ENCODE peak calls at places on chromosome 17, in five cellular contexts. C is GM12878, D is astrocyte of the spinal cord, F is GM06990, B is RWPE1. L is an unnamed sample.

GRCh38 chr17:75738218-75738802 is 17.1 kb downstream of the ITGB4 start:
- DNase-seq in C (no peak), D (no peak), F (peak; percentile 50), B (no peak), L (peak; percentile 99)

GRCh38 chr17:41775394-41776226 is 10.9 kb downstream of the JUP start:
- DNase-seq in C (no peak), D (no peak), F (no peak), B (no peak), L (no peak)

GRCh38 chr17:68346448-68346847 is 55.2 kb downstream of the ARSG start:
- DNase-seq in C (peak; percentile 24), D (no peak), F (peak; percentile 72), B (no peak), L (peak; percentile 88)

GRCh38 chr17:71229036-71229435 is 891.8 kb upstream of the SOX9 start:
- DNase-seq in C (no peak), D (peak; percentile 29), F (no peak), B (no peak), L (no peak)

GRCh38 chr17:17921192-17922082 is 50.8 kb downstream of the TOM1L2 start:
- DNase-seq in C (no peak), D (peak; percentile 92), F (no peak), B (peak; percentile 90), L (no peak)

GRCh38 chr17:68519911-68520310 is 7.7 kb downstream of the PRKAR1A start:
- DNase-seq in C (no peak), D (no peak), F (no peak), B (no peak), L (no peak)

GRCh38 chr17:4162775-4163498 is 19.9 kb downstream of the CYB5D2 start:
- DNase-seq in C (no peak), D (no peak), F (no peak), B (no peak), L (no peak)

GRCh38 chr17:4604111-4604644 is 19.8 kb downstream of the SMTNL2 start:
- DNase-seq in C (no peak), D (peak; percentile 66), F (no peak), B (no peak), L (no peak)

GRCh38 chr17:80984749-80985148 is 6.9 kb upstream of the CHMP6 start:
- DNase-seq in C (no peak), D (peak; percentile 88), F (no peak), B (no peak), L (peak; percentile 24)

GRCh38 chr17:28053044-28053670 is 10.7 kb downstream of the NLK start:
- DNase-seq in C (no peak), D (no peak), F (no peak), B (no peak), L (no peak)

GRCh38 chr17:78828470-78829185 is 12.0 kb downstream of the USP36 start:
- DNase-seq in C (no peak), D (peak; percentile 60), F (no peak), B (peak; percentile 41), L (no peak)
- TF ChIP-seq CTCF in C (no peak), D (peak; percentile 73), F (peak; percentile 12), B (no peak), L (peak; percentile 21)

GRCh38 chr17:63621684-63622570 is at the start of gene MAP3K3:
- DNase-seq in C (peak; percentile 99), D (peak; percentile 100), F (peak; percentile 96), B (peak; percentile 100), L (peak; percentile 99)
- TF ChIP-seq CTCF in C (peak; percentile 17), D (peak; percentile 13), F (peak; percentile 28), B (no peak), L (peak; percentile 7)

GRCh38 chr17:65394811-65395472 is 166.5 kb downstream of the AXIN2 start:
- DNase-seq in C (no peak), D (no peak), F (no peak), B (no peak), L (no peak)
- TF ChIP-seq CTCF in C (no peak), D (no peak), F (no peak), B (no peak), L (no peak)

GRCh38 chr17:9576521-9577401 is at the start of gene CFAP52:
- DNase-seq in C (peak; percentile 28), D (peak; percentile 79), F (peak; percentile 73), B (peak; percentile 75), L (peak; percentile 59)

GRCh38 chr17:9571201-9571600 is 4.4 kb downstream of the STX8 start:
- DNase-seq in C (no peak), D (no peak), F (no peak), B (no peak), L (no peak)

GRCh38 chr17:9577402-9577709 is 914 bp downstream of the CFAP52 start:
- DNase-seq in C (no peak), D (no peak), F (no peak), B (no peak), L (no peak)

GRCh38 chr17:9575381-9576072 is at the start of gene STX8:
- DNase-seq in C (peak; percentile 48), D (peak; percentile 90), F (peak; percentile 92), B (peak; percentile 78), L (peak; percentile 79)
- TF ChIP-seq CTCF in C (no peak), D (no peak), F (no peak), B (no peak), L (no peak)

GRCh38 chr17:72660274-72661092 is 432.0 kb downstream of the SLC39A11 start:
- DNase-seq in C (no peak), D (no peak), F (no peak), B (no peak), L (no peak)
- TF ChIP-seq CTCF in C (no peak), D (no peak), F (no peak), B (no peak), L (no peak)

DNA sequence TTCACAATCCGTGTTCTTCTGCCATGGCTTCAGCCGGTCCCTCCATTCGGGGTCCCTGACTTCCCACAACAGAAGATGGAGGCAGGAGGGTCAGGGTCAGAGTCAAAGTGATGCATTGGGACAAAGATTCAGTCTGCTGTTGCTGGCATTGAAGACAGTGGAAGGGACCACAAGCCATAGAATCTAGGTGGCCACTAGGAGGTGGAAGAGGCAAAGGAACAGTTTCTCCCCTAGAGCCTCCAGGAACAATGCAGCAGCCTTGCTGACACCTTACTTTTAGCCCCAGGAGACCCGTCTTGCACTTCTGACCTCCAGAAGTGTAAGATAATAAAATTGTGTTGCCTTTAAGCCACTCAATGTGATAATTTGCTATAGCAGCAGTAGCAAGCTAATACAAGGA is 55.9 kb downstream of the MFSD11 start:
- DNase-seq in C (no peak), D (peak; percentile 25), F (no peak), B (no peak), L (no peak)
- TF ChIP-seq CTCF in C (peak; percentile 64), D (peak; percentile 60), F (peak; percentile 49), B (no peak), L (no peak)

DNA sequence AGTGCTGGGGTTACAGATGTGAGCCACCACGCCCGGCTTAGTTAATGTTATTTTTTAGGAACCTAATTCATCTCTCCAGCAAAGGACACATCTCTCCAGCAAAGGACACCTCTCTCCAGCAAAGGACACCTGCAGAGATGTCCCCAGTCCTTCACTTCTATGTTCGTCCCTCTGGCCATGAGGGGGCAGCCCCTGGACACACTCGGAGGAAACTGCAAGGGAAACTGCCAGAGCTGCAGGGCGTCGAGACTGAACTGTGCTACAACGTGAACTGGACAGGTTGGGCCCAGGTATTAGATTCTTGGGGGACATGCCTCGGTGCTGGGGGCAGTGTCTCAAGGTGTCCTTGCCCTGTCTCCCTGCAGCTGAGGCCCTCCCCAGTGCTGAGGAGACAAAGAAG is 4.7 kb downstream of the PFAS start:
- DNase-seq in C (no peak), D (peak; percentile 6), F (no peak), B (no peak), L (no peak)
- TF ChIP-seq CTCF in C (peak; percentile 2), D (peak; percentile 20), F (no peak), B (no peak), L (no peak)

GRCh38 chr17:32286518-32286900 is 20.9 kb downstream of the RHBDL3 start:
- DNase-seq in C (no peak), D (no peak), F (no peak), B (no peak), L (no peak)

GRCh38 chr17:32285770-32286517 is 20.3 kb downstream of the RHBDL3 start:
- DNase-seq in C (no peak), D (no peak), F (no peak), B (no peak), L (no peak)

GRCh38 chr17:32288600-32288999 is 23.0 kb downstream of the RHBDL3 start:
- DNase-seq in C (no peak), D (peak; percentile 24), F (no peak), B (no peak), L (peak; percentile 67)

GRCh38 chr17:32289454-32289853 is 23.8 kb downstream of the RHBDL3 start:
- DNase-seq in C (no peak), D (no peak), F (no peak), B (no peak), L (no peak)

DNA sequence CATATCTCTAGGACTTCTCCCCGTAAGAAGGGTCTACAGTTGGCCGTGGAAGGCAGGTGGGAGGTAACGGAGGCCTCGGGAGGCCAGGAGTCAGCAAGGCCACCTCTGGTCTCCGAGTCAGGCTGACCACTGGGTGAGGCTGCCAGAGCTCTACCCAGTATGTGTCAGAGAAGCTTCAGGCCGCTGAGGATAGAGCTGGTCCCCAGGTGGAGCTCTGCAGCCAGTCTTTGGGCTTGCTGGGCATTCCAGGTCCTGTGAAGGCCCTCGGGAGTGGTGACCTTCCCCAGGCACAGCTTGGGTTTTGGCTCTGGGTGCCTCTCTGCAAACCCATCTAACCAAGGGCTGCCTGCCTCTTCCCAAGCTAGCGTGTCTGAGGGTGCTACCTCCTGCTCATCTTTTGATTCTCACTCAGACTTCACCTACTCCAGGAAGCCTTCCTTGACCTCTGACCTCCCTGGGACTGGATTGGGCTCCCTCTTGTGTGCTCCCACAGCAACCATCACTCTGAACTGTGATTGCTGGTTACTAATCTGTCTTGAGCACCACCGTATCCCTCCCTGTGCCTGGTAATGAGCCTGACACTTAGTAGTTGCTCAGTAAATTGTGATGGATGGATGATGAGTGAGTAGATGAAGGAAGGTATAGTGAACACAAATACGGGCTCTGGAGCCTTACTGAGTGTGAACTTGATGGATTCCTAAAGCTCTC is 22.3 kb downstream of the RHBDL3 start:
- DNase-seq in C (no peak), D (no peak), F (no peak), B (no peak), L (no peak)
- TF ChIP-seq CTCF in C (no peak), D (no peak), F (no peak), B (no peak), L (no peak)

L was measured in CD14-positive monocyte.